ENCODE peak calls at places on chromosome 5, in five cellular contexts. Q, W, F, L and E are unnamed samples.

GRCh38 chr5:175516933-175517823 is 38.8 kb downstream of the SFXN1 start:
- DNase-seq in F (no peak), Q (no peak), L (no peak), W (no peak), E (no peak)

GRCh38 chr5:100407053-100407452 is 128.1 kb upstream of the FAM174A start:
- DNase-seq in Q (no peak), F (no peak), W (no peak), L (no peak), E (peak; percentile 23)

GRCh38 chr5:56190500-56190899 is 42.6 kb downstream of the ANKRD55 start:
- DNase-seq in F (no peak), Q (peak; percentile 28), W (peak; percentile 85), L (no peak), E (peak; percentile 77)

GRCh38 chr5:32342656-32343055 is 29.9 kb upstream of the MTMR12 start:
- DNase-seq in W (no peak), L (no peak), Q (no peak), F (no peak), E (peak; percentile 19)

GRCh38 chr5:44360919-44361625 is 28.1 kb downstream of the FGF10 start:
- DNase-seq in F (no peak), L (no peak), Q (no peak), W (no peak), E (no peak)

GRCh38 chr5:1122511-1123284 is 10.8 kb upstream of the SLC12A7 start:
- DNase-seq in W (no peak), L (no peak), F (no peak), Q (peak; percentile 81), E (no peak)

GRCh38 chr5:58085800-58086199 is 374.1 kb downstream of the PLK2 start:
- DNase-seq in Q (peak; percentile 35), F (no peak), L (no peak), W (peak; percentile 49), E (peak; percentile 49)

GRCh38 chr5:56908942-56909293 is 478 bp upstream of the SETD9 start:
- DNase-seq in Q (no peak), W (no peak), L (no peak), F (no peak), E (no peak)

GRCh38 chr5:12901696-12902095 is 997.5 kb upstream of the CTNND2 start:
- DNase-seq in L (no peak), F (no peak), W (no peak), Q (no peak), E (no peak)

GRCh38 chr5:173235499-173236394 is 741 bp upstream of the NKX2-5 start:
- DNase-seq in Q (no peak), L (peak; percentile 76), W (no peak), F (no peak), E (no peak)

GRCh38 chr5:89972901-89973300 is 436.7 kb downstream of the CETN3 start:
- DNase-seq in W (peak; percentile 26), L (no peak), F (no peak), Q (no peak), E (peak; percentile 20)

GRCh38 chr5:138352722-138353549 is 451 bp downstream of the KDM3B start:
- DNase-seq in F (peak; percentile 53), Q (peak; percentile 71), W (peak; percentile 51), L (peak; percentile 92), E (peak; percentile 51)

GRCh38 chr5:110616009-110616408 is 110.5 kb downstream of the TMEM232 start:
- DNase-seq in L (no peak), Q (no peak), W (no peak), F (no peak), E (no peak)

GRCh38 chr5:158880514-158881001 is 219.2 kb downstream of the EBF1 start:
- DNase-seq in Q (no peak), L (no peak), W (no peak), F (no peak), E (no peak)

GRCh38 chr5:115810776-115811175 is 5.7 kb downstream of the CDO1 start:
- DNase-seq in W (peak; percentile 44), F (no peak), L (no peak), Q (no peak), E (no peak)

GRCh38 chr5:110043025-110043424 is 353.3 kb downstream of the MAN2A1 start:
- DNase-seq in W (no peak), L (no peak), Q (no peak), F (no peak), E (no peak)